ENCODE peak calls at places on chromosomes 7 and 10, in five cellular contexts. J, T, G, A and U are unnamed samples.

GRCh38 chr10:24723386-24723787 is 300 bp downstream of the ARHGAP21 start:
- DNase-seq in A (no peak), J (no peak), T (no peak), G (peak; percentile 39), U (no peak)

GRCh38 chr10:44467900-44468299 is 83.0 kb upstream of the CXCL12 start:
- DNase-seq in G (no peak), T (no peak), J (no peak), A (no peak), U (no peak)

GRCh38 chr7:111401516-111401915 is 160.8 kb downstream of the IMMP2L start:
- DNase-seq in A (no peak), J (no peak), T (no peak), G (no peak), U (no peak)

GRCh38 chr10:68598978-68599753 is 39.0 kb downstream of the TET1 start:
- DNase-seq in G (peak; percentile 19), J (no peak), A (no peak), T (peak; percentile 32), U (no peak)

GRCh38 chr7:19089378-19089777 is 28.1 kb downstream of the TWIST1 start:
- DNase-seq in G (no peak), J (no peak), A (no peak), T (no peak), U (no peak)

GRCh38 chr7:108211382-108212201 is 81.4 kb upstream of the LAMB4 start:
- DNase-seq in G (peak; percentile 25), T (peak; percentile 46), A (no peak), J (no peak), U (peak; percentile 9)

GRCh38 chr10:500876-501275 is 188.6 kb downstream of the DIP2C start:
- DNase-seq in T (no peak), G (no peak), J (no peak), A (no peak), U (no peak)

GRCh38 chr10:86971146-86971991 is 3.1 kb downstream of the ADIRF start:
- DNase-seq in A (peak; percentile 86), J (no peak), T (no peak), G (peak; percentile 94), U (peak; percentile 75)

GRCh38 chr10:125264752-125265578 is 104.6 kb upstream of the CTBP2 start:
- DNase-seq in A (no peak), T (no peak), J (no peak), G (no peak), U (no peak)

GRCh38 chr7:38478404-38478803 is 152.8 kb downstream of the AMPH start:
- DNase-seq in G (no peak), J (no peak), A (no peak), T (no peak), U (no peak)

GRCh38 chr10:19930936-19931859 is 115.0 kb downstream of the PLXDC2 start:
- DNase-seq in T (no peak), A (no peak), G (peak; percentile 56), J (no peak), U (no peak)

GRCh38 chr10:3803295-3803883 is 18.4 kb upstream of the KLF6 start:
- DNase-seq in J (no peak), T (no peak), G (no peak), A (no peak), U (no peak)

GRCh38 chr7:75727881-75728592 is 10.7 kb downstream of the HIP1 start:
- DNase-seq in T (no peak), G (peak; percentile 91), J (no peak), A (peak; percentile 37), U (peak; percentile 78)

GRCh38 chr10:28095791-28096367 is 97.0 kb upstream of the ODAD2 start:
- DNase-seq in J (no peak), T (no peak), G (no peak), A (no peak), U (no peak)

GRCh38 chr10:24390746-24391145 is 181.8 kb downstream of the KIAA1217 start:
- DNase-seq in A (no peak), J (no peak), G (no peak), T (no peak), U (no peak)

GRCh38 chr7:134605978-134606923 is 40.4 kb upstream of the BPGM start:
- DNase-seq in T (peak; percentile 64), G (peak; percentile 61), J (no peak), A (peak; percentile 45), U (peak; percentile 48)

GRCh38 chr10:114755537-114755936 is 66.0 kb upstream of the FHIP2A start:
- DNase-seq in G (no peak), T (no peak), A (no peak), J (no peak), U (no peak)

GRCh38 chr7:107874605-107875446 is 16.2 kb upstream of the DLD start:
- DNase-seq in T (peak; percentile 57), J (no peak), A (no peak), G (peak; percentile 53), U (peak; percentile 63)

GRCh38 chr10:102814456-102814871 is 22.7 kb downstream of the CYP17A1 start:
- DNase-seq in A (no peak), T (peak; percentile 39), G (no peak), J (no peak), U (no peak)

GRCh38 chr10:102817175-102817574 is 20.0 kb downstream of the CYP17A1 start:
- DNase-seq in A (no peak), G (no peak), T (no peak), J (no peak), U (no peak)

GRCh38 chr10:102813734-102814455 is 23.3 kb downstream of the CYP17A1 start:
- DNase-seq in J (no peak), G (peak; percentile 65), A (no peak), T (no peak), U (no peak)

GRCh38 chr10:102814873-102815661 is 22.1 kb downstream of the CYP17A1 start:
- DNase-seq in J (peak; percentile 84), A (no peak), G (peak; percentile 60), T (peak; percentile 89), U (no peak)

DNA sequence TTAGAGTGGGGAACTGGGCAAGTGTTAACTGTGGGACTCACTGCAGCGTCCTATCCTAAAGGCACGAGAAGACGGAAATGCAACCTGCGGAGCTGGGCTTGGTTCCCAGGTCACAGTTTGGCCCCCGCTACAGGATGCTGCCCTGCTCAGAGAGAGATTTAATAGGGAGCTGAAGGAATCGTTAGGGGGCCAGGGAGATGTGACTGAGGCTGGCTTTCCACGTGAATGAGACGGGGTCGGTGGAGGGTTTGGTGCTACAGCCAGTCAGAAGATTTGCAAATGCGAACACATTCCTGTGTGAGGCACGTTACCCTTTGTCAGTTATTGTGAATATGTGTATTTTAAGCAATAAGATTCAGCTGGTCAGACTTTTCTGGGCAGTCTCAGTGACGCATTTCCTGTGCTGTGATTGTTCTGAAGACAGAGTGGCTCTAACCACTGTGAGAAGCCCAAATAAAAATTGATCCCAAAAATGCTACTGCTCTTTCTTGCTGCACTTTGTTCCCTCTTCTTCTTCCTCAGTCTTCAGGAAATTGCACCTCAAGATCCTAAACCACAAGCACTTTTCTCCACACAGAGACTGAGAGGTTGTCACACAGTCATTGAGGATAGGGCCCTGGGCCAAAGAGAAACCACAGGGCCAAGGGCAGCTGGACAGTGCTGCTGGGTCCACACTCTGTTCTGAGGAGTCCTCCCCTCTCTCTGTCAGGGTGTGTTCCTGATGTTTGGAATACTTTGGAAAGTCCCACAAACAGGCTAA is 21.2 kb downstream of the CYP17A1 start:
- DNase-seq in T (no peak), A (no peak), G (peak; percentile 34), J (peak; percentile 50), U (no peak)
- H3K4me3 ChIP-seq in T (no peak overlapping the region), A (no peak overlapping the region), G (no peak overlapping the region), J (peak overlapping the region; percentile 44), U (no peak overlapping the region)

GRCh38 chr7:2754912-2755311 is 66.9 kb downstream of the AMZ1 start:
- DNase-seq in T (no peak), J (no peak), A (no peak), G (no peak), U (no peak)
- H3K4me3 ChIP-seq in T (no peak overlapping the region), J (no peak overlapping the region), A (no peak overlapping the region), G (no peak overlapping the region), U (no peak overlapping the region)

GRCh38 chr10:52232561-52233350 is 81.3 kb upstream of the DKK1 start:
- DNase-seq in A (no peak), J (no peak), G (peak; percentile 15), T (no peak), U (no peak)
- H3K4me3 ChIP-seq in A (no peak overlapping the region), J (peak overlapping the region; percentile 59), G (peak overlapping the region; percentile 16), T (peak overlapping the region; percentile 33), U (peak overlapping the region; percentile 31)

GRCh38 chr7:28505861-28506260 is 93.5 kb downstream of the CREB5 start:
- DNase-seq in J (no peak), G (no peak), A (no peak), T (no peak), U (no peak)

GRCh38 chr7:28503396-28503795 is 91.1 kb downstream of the CREB5 start:
- DNase-seq in J (no peak), T (no peak), A (no peak), G (no peak), U (no peak)

GRCh38 chr7:28505014-28505413 is 92.7 kb downstream of the CREB5 start:
- DNase-seq in T (no peak), A (no peak), J (no peak), G (no peak), U (no peak)

GRCh38 chr7:28500143-28500542 is 87.8 kb downstream of the CREB5 start:
- DNase-seq in G (no peak), A (no peak), J (no peak), T (no peak), U (peak; percentile 48)

DNA sequence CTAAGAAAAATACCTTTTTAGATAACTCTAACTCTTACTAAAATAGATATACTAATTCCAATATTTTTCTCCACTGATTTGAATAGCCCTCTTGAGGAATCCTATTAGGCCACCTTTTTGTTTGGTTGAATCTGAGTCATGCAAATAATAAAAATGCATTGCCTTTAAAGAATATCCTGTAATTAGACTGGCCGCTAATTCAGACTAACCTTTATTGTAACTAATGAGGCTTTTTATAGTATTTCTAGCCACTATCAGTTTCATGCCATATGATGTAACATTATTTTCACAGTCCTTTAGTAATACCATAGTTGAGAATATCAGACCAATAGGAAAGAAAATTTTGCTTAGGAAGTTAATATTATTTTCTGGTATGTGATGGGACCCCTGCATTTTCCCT is 90.1 kb downstream of the CREB5 start:
- DNase-seq in A (no peak), T (no peak), J (no peak), G (no peak), U (no peak)
- H3K4me3 ChIP-seq in A (no peak overlapping the region), T (no peak overlapping the region), J (no peak overlapping the region), G (no peak overlapping the region), U (no peak overlapping the region)